ENCODE peak calls at places on chromosomes 4 and X, in four cellular contexts. F, Q, D and R are unnamed samples.

GRCh38 chr4:42329421-42329820 is 67.9 kb upstream of the SHISA3 start:
- DNase-seq in Q (no peak), F (no peak), D (no peak), R (no peak)

GRCh38 chrX:13086076-13086475 is 41.7 kb upstream of the FAM9C start:
- DNase-seq in D (no peak), Q (no peak), F (no peak), R (no peak)

GRCh38 chr4:186557061-186557460 is 1.7 kb upstream of the MTNR1A start:
- DNase-seq in Q (no peak), F (no peak), D (no peak), R (no peak)

GRCh38 chr4:152073738-152074137 is 312.9 kb upstream of the GATB start:
- DNase-seq in Q (peak), F (no peak), D (no peak), R (no peak)

GRCh38 chr4:147139455-147140198 is 194.0 kb upstream of the TTC29 start:
- DNase-seq in Q (no peak), D (no peak), F (no peak), R (no peak)

GRCh38 chrX:46704767-46705386 is 54.0 kb downstream of the SLC9A7 start:
- DNase-seq in Q (peak), D (peak), F (no peak), R (peak)

GRCh38 chr4:73311428-73311827 is 52.8 kb upstream of the ANKRD17 start:
- DNase-seq in Q (peak), F (no peak), D (no peak), R (peak)

GRCh38 chrX:9626379-9626778 is 139.3 kb downstream of the GPR143 start:
- DNase-seq in D (no peak), Q (peak), F (no peak), R (no peak)

GRCh38 chrX:131827935-131828334 is 195.2 kb upstream of the STK26 start:
- DNase-seq in Q (peak), D (peak), F (no peak), R (peak)

GRCh38 chrX:15781964-15782711 is 8.1 kb upstream of the ZRSR2 start:
- DNase-seq in Q (no peak), F (no peak), D (peak), R (no peak)

GRCh38 chr4:104967034-104967401 is 179.7 kb upstream of the TET2 start:
- DNase-seq in F (no peak), D (peak), Q (no peak), R (no peak)

GRCh38 chr4:1463927-1464540 is 57.8 kb upstream of the NKX1-1 start:
- DNase-seq in D (no peak), F (no peak), Q (no peak), R (no peak)

GRCh38 chr4:15755321-15755750 is 22.8 kb upstream of the CD38 start:
- DNase-seq in D (peak), Q (peak), F (no peak), R (peak)

GRCh38 chr4:156718226-156718625 is 253.4 kb downstream of the PDGFC start:
- DNase-seq in Q (no peak), D (no peak), F (no peak), R (no peak)

GRCh38 chrX:2767631-2768455 is 16.0 kb downstream of the XG start:
- DNase-seq in D (no peak), F (no peak), Q (no peak), R (no peak)

GRCh38 chrX:134324359-134324758 is 87.4 kb downstream of the CCDC160 start:
- DNase-seq in D (no peak), F (no peak), Q (no peak), R (no peak)

GRCh38 chr4:8290701-8290970 is 21.1 kb downstream of the HTRA3 start:
- DNase-seq in D (no peak), F (no peak), Q (no peak), R (no peak)

GRCh38 chr4:159445671-159446070 is 342.8 kb downstream of the RAPGEF2 start:
- DNase-seq in F (no peak), D (no peak), Q (no peak), R (no peak)

GRCh38 chr4:179728305-179728704 is 2286.1 kb upstream of the AGA start:
- DNase-seq in D (no peak), F (no peak), Q (no peak), R (no peak)

GRCh38 chr4:180281726-180282125 is 1961.5 kb upstream of the TENM3 start:
- DNase-seq in D (no peak), F (no peak), Q (no peak), R (no peak)

GRCh38 chrX:136259543-136259942 is 8.3 kb upstream of the MAP7D3 start:
- DNase-seq in Q (peak), F (no peak), D (peak), R (peak)

GRCh38 chrX:30181353-30181752 is 34.0 kb upstream of the MAGEB2 start:
- DNase-seq in F (no peak), Q (no peak), D (no peak), R (no peak)

GRCh38 chrX:53073115-53073581 is 9.0 kb upstream of the TSPYL2 start:
- DNase-seq in Q (no peak), F (no peak), D (no peak), R (no peak)

GRCh38 chr4:173170210-173170778 is 1.7 kb downstream of the GALNT7 start:
- DNase-seq in D (no peak), F (no peak), Q (peak), R (no peak)

GRCh38 chr4:155478336-155478825 is 101.6 kb upstream of the MAP9 start:
- DNase-seq in D (no peak), Q (no peak), F (no peak), R (no peak)

GRCh38 chr4:184746532-184746870 is 12.6 kb upstream of the CENPU start:
- DNase-seq in F (no peak), D (no peak), Q (peak), R (no peak)

GRCh38 chrX:10239611-10240064 is 82.9 kb downstream of the CLCN4 start:
- DNase-seq in F (no peak), Q (peak), D (no peak), R (no peak)

GRCh38 chr4:123619895-123620294 is 223.3 kb downstream of the SPRY1 start:
- DNase-seq in Q (no peak), D (no peak), F (no peak), R (no peak)

GRCh38 chr4:145868637-145869409 is 69.8 kb downstream of the ZNF827 start:
- DNase-seq in F (no peak), Q (peak), D (no peak), R (peak)

GRCh38 chr4:9984621-9985020 is 36.7 kb downstream of the SLC2A9 start:
- DNase-seq in D (no peak), Q (no peak), F (no peak), R (no peak)